ENCODE peak calls at places on chromosomes 3 and 15, in nine cellular contexts. H is NCI-H1092; X is NCI-H2171 treated with DMSO at 0.1 percent for 48 hours; T is posterior vena cava; L is activated CD8-positive, alpha-beta T cell treated with anti-CD3 and anti-CD28 coated beads, Interleukin-2, amount 10 ng/mL, durations not matched to agents 7 days and 5 days; C is SW480; P is naive thymus-derived CD8-positive, alpha-beta T cell; I is NCI-H1105 treated with DMSO at 0.1 percent for 48 hours; J is AG08395. B is an unnamed sample.

GRCh38 chr15:80028937-80029336 is 30.5 kb upstream of the ZFAND6 start:
- DNase-seq in L (no peak), H (no peak), I (no peak), C (no peak), J (no peak), T (no peak), P (no peak), X (no peak), B (no peak)

GRCh38 chr15:62622775-62623174 is 419.8 kb upstream of the TPM1 start:
- DNase-seq in X (no peak), T (no peak), I (no peak), H (no peak), J (no peak), P (no peak), L (no peak), C (no peak), B (no peak)

GRCh38 chr3:151328298-151329036 is 882 bp downstream of the P2RY13 start:
- DNase-seq in J (peak), C (peak), X (no peak), H (no peak), I (no peak), P (no peak), T (no peak), L (peak), B (no peak)

GRCh38 chr3:165206454-165207266 is 10.5 kb upstream of the SLITRK3 start:
- DNase-seq in J (peak), H (peak), T (peak), X (peak), L (peak), P (peak), I (peak), C (peak), B (no peak)

GRCh38 chr3:23112491-23112890 is 90.6 kb upstream of the UBE2E2 start:
- DNase-seq in J (no peak), C (peak), L (no peak), P (no peak), X (no peak), I (no peak), H (no peak), T (no peak), B (no peak)

GRCh38 chr3:27431116-27431515 is 53.1 kb downstream of the SLC4A7 start:
- DNase-seq in X (no peak), J (peak), I (no peak), H (no peak), L (no peak), P (no peak), T (no peak), C (no peak), B (no peak)

GRCh38 chr3:122149228-122149627 is 34.2 kb upstream of the CASR start:
- DNase-seq in J (no peak), L (no peak), H (no peak), P (no peak), I (no peak), C (no peak), T (no peak), X (no peak), B (no peak)

GRCh38 chr15:83813697-83814096 is 159.8 kb downstream of the ADAMTSL3 start:
- DNase-seq in I (no peak), J (no peak), P (no peak), L (no peak), X (no peak), C (no peak), T (no peak), H (no peak), B (no peak)

GRCh38 chr3:155188036-155188435 is 105.4 kb downstream of the STRIT1 start:
- DNase-seq in X (no peak), P (no peak), I (no peak), L (no peak), H (no peak), C (no peak), T (no peak), J (no peak), B (no peak)

GRCh38 chr15:90713081-90713480 is 4.1 kb upstream of the BLM start:
- DNase-seq in X (no peak), I (no peak), T (no peak), C (no peak), P (no peak), L (no peak), H (no peak), J (no peak), B (no peak)

GRCh38 chr3:136984837-136985236 is 27.1 kb downstream of the IL20RB start:
- DNase-seq in X (no peak), P (no peak), L (no peak), I (no peak), J (no peak), H (no peak), C (peak), T (no peak), B (no peak)

GRCh38 chr3:17136251-17136721 is 251.5 kb downstream of the PLCL2 start:
- DNase-seq in T (peak), J (no peak), H (no peak), L (no peak), X (no peak), C (no peak), I (no peak), P (no peak), B (no peak)

GRCh38 chr3:175258763-175259162 is 399.6 kb downstream of the NAALADL2 start:
- DNase-seq in C (peak), X (no peak), P (no peak), L (no peak), J (no peak), H (no peak), I (no peak), T (no peak), B (no peak)

GRCh38 chr15:31267161-31268107 is 59.2 kb upstream of the KLF13 start:
- DNase-seq in J (no peak), T (peak), I (no peak), P (no peak), X (no peak), C (no peak), H (no peak), L (peak), B (no peak)

GRCh38 chr3:14146381-14147062 is 21.7 kb downstream of the TMEM43 start:
- DNase-seq in P (no peak), H (no peak), T (peak), C (no peak), J (no peak), I (no peak), X (no peak), L (no peak), B (no peak)

GRCh38 chr3:66983101-66983500 is 15.0 kb upstream of the KBTBD8 start:
- DNase-seq in C (no peak), T (no peak), J (no peak), L (no peak), X (no peak), P (no peak), I (no peak), H (no peak), B (no peak)

GRCh38 chr3:169811606-169812123 is 1.0 kb upstream of the LRRIQ4 start:
- DNase-seq in J (peak), C (peak), H (no peak), T (no peak), X (peak), I (peak), P (peak), L (peak), B (no peak)

GRCh38 chr3:37668831-37669610 is 192.7 kb upstream of the CTDSPL start:
- DNase-seq in J (no peak), L (no peak), T (no peak), H (peak), C (peak), P (no peak), I (peak), X (no peak), B (no peak)

GRCh38 chr3:157608006-157608405 is 104.8 kb upstream of the VEPH1 start:
- DNase-seq in T (no peak), J (no peak), L (no peak), H (no peak), X (no peak), I (no peak), C (no peak), P (no peak), B (no peak)

GRCh38 chr3:132038198-132038825 is 3.5 kb upstream of the CPNE4 start:
- DNase-seq in I (peak), T (no peak), H (peak), P (no peak), X (peak), L (no peak), C (peak), J (peak), B (no peak)

GRCh38 chr15:40506964-40507571 is 36.3 kb downstream of the CHST14 start:
- DNase-seq in X (peak), P (peak), H (peak), L (peak), T (peak), J (peak), C (peak), I (peak), B (peak)

GRCh38 chr15:61097852-61098251 is 131.2 kb downstream of the RORA start:
- DNase-seq in H (no peak), X (no peak), T (no peak), C (no peak), L (no peak), P (no peak), J (no peak), I (no peak), B (no peak)

GRCh38 chr3:62755285-62755684 is 119.9 kb downstream of the CADPS start:
- DNase-seq in H (peak), I (no peak), J (no peak), C (no peak), T (no peak), L (no peak), X (no peak), P (no peak), B (no peak)